ENCODE peak calls at places on chromosomes 16 and 17, in seven cellular contexts. V, I, U, S, A, M and W are unnamed samples.

GRCh38 chr17:10756146-10756545 is 26.3 kb upstream of the TMEM220 start:
- DNase-seq in U (no peak), V (no peak), I (no peak), M (no peak), S (no peak), A (no peak), W (no peak)

GRCh38 chr16:70647461-70648359 is 1.4 kb downstream of the IL34 start:
- DNase-seq in I (peak), S (no peak), A (no peak), V (peak), U (no peak), M (no peak), W (no peak)

GRCh38 chr17:74864866-74865395 is 5.2 kb upstream of the GRIN2C start:
- DNase-seq in V (peak), U (peak), S (peak), M (peak), A (peak), I (peak), W (no peak)

GRCh38 chr17:71460943-71461342 is 659.9 kb upstream of the SOX9 start:
- DNase-seq in V (no peak), A (peak), U (peak), I (no peak), M (no peak), S (no peak), W (no peak)

GRCh38 chr16:67311607-67312449 is 14.7 kb downstream of the KCTD19 start:
- DNase-seq in A (peak), M (peak), V (peak), S (no peak), U (no peak), I (no peak), W (no peak)

GRCh38 chr17:56499799-56500388 is 93.6 kb upstream of the NOG start:
- DNase-seq in S (no peak), M (no peak), V (peak), U (no peak), A (peak), I (no peak), W (no peak)

GRCh38 chr17:80539022-80539421 is 5.6 kb upstream of the RPTOR start:
- DNase-seq in S (no peak), U (no peak), I (no peak), M (no peak), A (peak), V (no peak), W (no peak)

GRCh38 chr16:27436065-27436464 is 34.1 kb downstream of the IL21R start:
- DNase-seq in S (no peak), M (peak), U (no peak), A (no peak), I (peak), V (no peak), W (no peak)

GRCh38 chr16:12972246-12972645 is 70.8 kb downstream of the SHISA9 start:
- DNase-seq in U (no peak), M (no peak), S (no peak), V (no peak), I (no peak), A (no peak), W (no peak)

GRCh38 chr17:76735006-76735405 is 2.1 kb downstream of the SRSF2 start:
- DNase-seq in A (no peak), U (no peak), M (no peak), V (peak), S (peak), I (no peak), W (no peak)

GRCh38 chr17:80270836-80271235 is 10.2 kb downstream of the RNF213 start:
- DNase-seq in V (no peak), U (no peak), A (peak), S (peak), M (no peak), I (no peak), W (no peak)

GRCh38 chr17:36640836-36641235 is 39.5 kb downstream of the MRM1 start:
- DNase-seq in M (no peak), S (no peak), I (no peak), A (no peak), V (no peak), U (no peak), W (no peak)

GRCh38 chr17:29557085-29557697 is 9.6 kb downstream of the ABHD15 start:
- DNase-seq in S (no peak), A (no peak), U (no peak), V (peak), I (no peak), M (no peak), W (no peak)

GRCh38 chr17:4394208-4395110 is 28.0 kb upstream of the UBE2G1 start:
- DNase-seq in M (no peak), A (no peak), U (no peak), V (no peak), S (no peak), I (no peak), W (no peak)

GRCh38 chr17:54867634-54868033 is 33.0 kb upstream of the TOM1L1 start:
- DNase-seq in A (no peak), I (no peak), M (no peak), S (no peak), U (no peak), V (no peak), W (no peak)

GRCh38 chr17:63446981-63447687 is 1.0 kb upstream of the CYB561 start:
- DNase-seq in I (no peak), M (no peak), A (no peak), U (peak), S (peak), V (no peak), W (no peak)

GRCh38 chr16:90081606-90081970 is 4.5 kb upstream of the PRDM7 start:
- DNase-seq in I (no peak), V (no peak), U (peak), A (no peak), M (no peak), S (no peak), W (no peak)

GRCh38 chr17:13865650-13866049 is 203.7 kb upstream of the COX10 start:
- DNase-seq in A (no peak), I (no peak), S (peak), U (no peak), M (no peak), V (peak), W (no peak)

GRCh38 chr17:73210002-73210678 is 17.3 kb downstream of the COG1 start:
- DNase-seq in A (peak), I (no peak), U (no peak), M (no peak), S (no peak), V (no peak), W (no peak)

GRCh38 chr17:760371-760770 is 8.3 kb upstream of the GEMIN4 start:
- DNase-seq in U (no peak), V (no peak), M (no peak), S (no peak), A (no peak), I (no peak), W (no peak)

GRCh38 chr16:55480228-55480655 is 1.2 kb downstream of the MMP2 start:
- DNase-seq in S (no peak), V (peak), I (peak), U (peak), A (no peak), M (peak), W (no peak)

GRCh38 chr17:4520881-4521600 is 22.4 kb downstream of the SPNS2 start:
- DNase-seq in I (no peak), A (no peak), U (peak), M (no peak), V (no peak), S (no peak), W (no peak)

GRCh38 chr16:68718596-68718995 is 18.5 kb upstream of the CDH1 start:
- DNase-seq in S (no peak), U (no peak), I (no peak), V (no peak), A (no peak), M (no peak), W (no peak)

GRCh38 chr16:23496826-23497542 is 13.3 kb downstream of the GGA2 start:
- DNase-seq in U (peak), A (no peak), M (peak), I (no peak), S (no peak), V (no peak), W (no peak)

GRCh38 chr16:67223992-67224391 is 2.9 kb upstream of the TMEM208 start:
- DNase-seq in S (no peak), I (no peak), U (no peak), M (no peak), V (no peak), A (no peak), W (no peak)

GRCh38 chr17:70772761-70773160 is 603.4 kb downstream of the KCNJ2 start:
- DNase-seq in A (no peak), I (no peak), V (no peak), U (no peak), S (no peak), M (no peak), W (no peak)

GRCh38 chr16:67767953-67768352 is 38.4 kb downstream of the RANBP10 start:
- DNase-seq in V (peak), U (no peak), M (no peak), S (no peak), I (no peak), A (no peak), W (no peak)

GRCh38 chr16:3748307-3748706 is 31.0 kb upstream of the TRAP1 start:
- DNase-seq in A (no peak), M (no peak), I (no peak), V (no peak), S (no peak), U (no peak), W (no peak)

GRCh38 chr17:50270430-50271172 is 3.7 kb upstream of the TMEM92 start:
- DNase-seq in I (no peak), U (peak), A (no peak), V (peak), M (peak), S (no peak), W (no peak)

GRCh38 chr17:15404116-15404730 is 62.8 kb upstream of the TEKT3 start:
- DNase-seq in V (peak), A (no peak), I (no peak), S (no peak), M (no peak), U (no peak), W (no peak)

GRCh38 chr17:38713456-38713855 is 8.4 kb downstream of the MLLT6 start:
- DNase-seq in M (no peak), U (no peak), S (no peak), V (no peak), A (no peak), I (no peak), W (no peak)

GRCh38 chr17:80393961-80394360 is 21.0 kb upstream of the ENDOV start:
- DNase-seq in V (no peak), S (no peak), M (no peak), U (no peak), I (no peak), A (no peak), W (no peak)

GRCh38 chr16:50585331-50585776 is 37.2 kb downstream of the NKD1 start:
- DNase-seq in I (peak), M (peak), V (peak), A (no peak), U (peak), S (no peak), W (no peak)

GRCh38 chr17:77496831-77497577 is 356.2 kb downstream of the SEC14L1 start:
- DNase-seq in A (no peak), M (peak), I (no peak), V (no peak), S (no peak), U (no peak), W (no peak)

GRCh38 chr17:49994085-49995054 is 654 bp downstream of the DLX3 start:
- DNase-seq in V (no peak), S (no peak), A (no peak), U (no peak), I (no peak), M (no peak), W (no peak)

GRCh38 chr17:68937890-68938514 is 17.2 kb downstream of the ABCA8 start:
- DNase-seq in U (no peak), V (no peak), S (no peak), I (no peak), M (no peak), A (no peak), W (no peak)

GRCh38 chr16:78415669-78416068 is 316.2 kb downstream of the WWOX start:
- DNase-seq in V (no peak), I (no peak), S (no peak), U (no peak), M (no peak), A (no peak), W (no peak)

GRCh38 chr16:21994856-21995465 is 6.0 kb downstream of the PDZD9 start:
- DNase-seq in A (peak), I (no peak), S (no peak), M (no peak), U (no peak), V (no peak), W (no peak)

GRCh38 chr16:87068751-87069150 is 248.4 kb downstream of the C16orf95 start:
- DNase-seq in U (no peak), A (no peak), M (no peak), I (no peak), S (no peak), V (no peak), W (no peak)

DNA sequence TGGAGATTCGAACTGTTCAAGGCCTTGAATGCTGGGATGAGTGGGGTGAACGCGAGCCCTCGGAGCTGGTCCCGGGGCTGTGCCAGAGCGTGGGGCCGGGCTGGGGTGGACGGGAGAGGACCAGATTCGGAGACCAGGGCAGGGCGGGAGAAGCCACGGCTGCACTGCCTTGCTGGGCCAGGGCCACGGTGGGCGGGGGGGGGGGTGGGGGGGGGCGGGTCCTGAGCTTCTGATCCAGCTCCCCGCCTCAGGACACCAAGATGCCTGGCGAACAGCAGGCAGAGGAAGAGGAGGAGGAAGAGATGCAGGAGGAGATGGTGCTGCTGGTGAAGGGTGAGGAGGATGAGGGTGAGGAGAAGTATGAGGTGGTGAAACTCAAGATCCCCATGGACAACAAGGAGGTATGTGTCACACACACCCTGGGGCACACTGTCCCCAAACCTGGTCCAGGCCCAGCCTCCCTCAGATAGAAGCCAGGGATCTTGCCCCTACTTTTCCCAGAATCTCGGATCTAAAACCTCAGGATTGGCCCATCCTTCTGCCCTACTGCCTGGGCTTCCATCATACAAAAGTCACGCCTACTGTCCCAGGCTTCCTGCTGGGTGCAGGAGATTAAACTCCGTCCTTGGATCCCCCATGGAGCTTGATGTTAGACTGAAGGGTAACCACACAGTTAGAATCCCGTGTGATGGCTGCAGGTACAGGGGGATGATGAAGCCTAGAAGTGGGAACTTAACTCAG is 558 bp downstream of the ZNF771 start:
- DNase-seq in I (no peak), M (no peak), V (no peak), S (no peak), U (no peak), A (peak), W (no peak)
- H3K27ac ChIP-seq in I (peak), M (peak), V (peak), S (peak), U (peak), A (peak), W (peak)

DNA sequence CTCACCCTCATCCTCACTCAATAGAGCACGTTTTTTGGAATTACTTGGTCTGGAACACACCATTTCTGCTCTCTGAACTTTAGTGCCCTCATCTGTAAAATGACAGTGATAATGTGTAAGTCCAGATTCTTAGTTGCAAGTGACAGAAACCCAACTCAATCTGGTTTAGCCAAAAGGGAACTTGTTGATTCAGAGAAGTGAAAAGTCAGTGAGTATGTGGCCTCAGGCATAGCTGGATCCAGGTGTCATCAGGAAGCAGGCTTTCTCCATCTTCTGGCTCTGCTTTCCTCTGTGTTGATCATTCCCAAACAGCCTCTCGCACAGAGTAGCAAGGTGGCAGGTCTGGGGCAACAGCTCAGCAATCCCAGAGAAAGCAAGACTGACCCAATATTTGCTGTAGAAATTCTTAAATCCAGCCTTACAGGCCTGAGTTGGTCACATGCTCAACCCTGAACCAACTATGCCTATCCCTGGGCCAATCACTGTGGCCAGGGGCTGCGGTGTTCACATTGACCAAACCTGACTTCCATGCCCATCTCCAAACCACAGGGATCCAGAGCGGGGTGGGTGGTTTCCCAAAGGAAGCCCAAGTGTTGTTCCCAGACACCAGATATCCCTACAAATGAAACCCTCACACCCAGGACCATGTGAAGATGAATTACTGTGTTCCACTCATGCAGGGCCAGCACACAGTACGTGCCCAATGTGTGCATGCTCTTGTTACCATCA is 23.3 kb upstream of the ALKBH5 start:
- DNase-seq in A (no peak), U (no peak), V (no peak), I (no peak), M (no peak), S (no peak), W (no peak)
- H3K27ac ChIP-seq in A (no peak), U (no peak), V (no peak), I (no peak), M (no peak), S (no peak), W (no peak)

GRCh38 chr16:62597874-62598273 is 561.6 kb upstream of the CDH8 start:
- DNase-seq in M (no peak), I (no peak), S (no peak), U (no peak), V (no peak), A (no peak), W (no peak)

GRCh38 chr16:62596101-62596500 is 559.9 kb upstream of the CDH8 start:
- DNase-seq in U (no peak), V (no peak), M (no peak), S (no peak), A (no peak), I (no peak), W (no peak)
- H3K27ac ChIP-seq in U (no peak), V (no peak), M (no peak), S (no peak), A (no peak), I (no peak), W (no peak)

GRCh38 chr17:44442806-44443205 is 53.4 kb upstream of the ITGA2B start:
- DNase-seq in S (no peak), V (no peak), A (no peak), M (no peak), U (no peak), I (no peak), W (no peak)

GRCh38 chr17:44436336-44436735 is 46.9 kb upstream of the ITGA2B start:
- DNase-seq in U (no peak), S (no peak), M (no peak), A (no peak), I (no peak), V (no peak), W (no peak)

GRCh38 chr17:44439168-44439567 is 49.7 kb upstream of the ITGA2B start:
- DNase-seq in M (no peak), U (no peak), A (no peak), I (no peak), S (no peak), V (no peak), W (no peak)

GRCh38 chr17:44438634-44439033 is 49.2 kb upstream of the ITGA2B start:
- DNase-seq in I (no peak), S (peak), V (no peak), A (no peak), U (peak), M (no peak), W (no peak)
- H3K27ac ChIP-seq in I (peak), S (no peak), V (no peak), A (no peak), U (no peak), M (no peak), W (no peak)

GRCh38 chr17:6084226-6085161 is 14.3 kb downstream of the WSCD1 start:
- DNase-seq in A (no peak), M (no peak), U (no peak), S (no peak), I (peak), V (no peak), W (peak)
- H3K27ac ChIP-seq in A (no peak), M (no peak), U (no peak), S (no peak), I (peak), V (no peak), W (peak)

DNA sequence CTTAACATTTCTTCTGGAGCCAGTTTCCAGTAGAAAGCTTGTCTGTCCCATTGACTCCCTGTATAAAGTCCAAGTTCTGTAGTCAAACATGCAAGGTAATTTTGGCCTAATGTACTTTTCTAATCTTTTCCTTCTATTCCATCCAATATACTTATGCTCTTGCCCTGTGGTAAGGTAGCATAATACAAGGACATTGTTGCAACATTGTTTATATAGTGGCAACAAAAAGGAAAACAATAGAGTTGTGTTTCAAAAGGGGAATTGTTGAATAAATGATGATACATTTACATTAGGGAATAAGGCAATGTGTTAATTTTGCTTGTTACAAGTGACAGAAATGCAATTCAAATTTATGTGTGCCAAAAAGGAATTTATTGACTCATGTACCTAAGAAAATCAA is 27.9 kb downstream of the OMG start:
- DNase-seq in I (no peak), A (no peak), V (no peak), U (no peak), S (no peak), M (no peak), W (no peak)
- H3K27ac ChIP-seq in I (no peak), A (no peak), V (peak), U (no peak), S (no peak), M (peak), W (peak)